ENCODE peak calls at places on chromosomes 1 and 21, in eight cellular contexts. X, Y, H, V, C, G, Q and M are unnamed samples.

GRCh38 chr1:10108948-10109347 is 76.2 kb downstream of the UBE4B start:
- DNase-seq in X (no peak), Y (no peak), H (no peak), V (no peak), C (no peak), G (no peak), Q (peak; percentile 18), M (no peak)

GRCh38 chr1:194225781-194226180 is 1039.4 kb upstream of the B3GALT2 start:
- DNase-seq in X (no peak), Y (no peak), H (no peak), V (no peak), C (no peak), G (no peak), Q (no peak), M (no peak)

GRCh38 chr1:157111396-157112165 is 12.0 kb upstream of the ETV3L start:
- DNase-seq in X (no peak), Y (no peak), H (no peak), V (no peak), C (no peak), G (no peak), Q (no peak), M (no peak)

GRCh38 chr1:201885531-201886075 is 3.1 kb upstream of the SHISA4 start:
- DNase-seq in X (peak; percentile 86), Y (no peak), H (no peak), V (peak; percentile 56), C (no peak), G (no peak), Q (peak; percentile 14), M (peak; percentile 87)

GRCh38 chr21:14353712-14354111 is 29.2 kb downstream of the HSPA13 start:
- DNase-seq in X (no peak), Y (no peak), H (no peak), V (no peak), C (no peak), G (no peak), Q (no peak), M (no peak)

GRCh38 chr1:21175324-21175669 is 1.4 kb downstream of the EIF4G3 start:
- DNase-seq in X (peak; percentile 54), Y (no peak), H (no peak), V (peak; percentile 27), C (peak; percentile 77), G (peak; percentile 72), Q (peak; percentile 70), M (no peak)

GRCh38 chr1:180849031-180849775 is 63.5 kb upstream of the KIAA1614 start:
- DNase-seq in X (no peak), Y (no peak), H (peak; percentile 12), V (no peak), C (no peak), G (no peak), Q (no peak), M (no peak)

GRCh38 chr1:183817576-183818288 is 12.8 kb downstream of the RGL1 start:
- DNase-seq in X (no peak), Y (no peak), H (no peak), V (no peak), C (no peak), G (no peak), Q (no peak), M (no peak)

GRCh38 chr1:15951341-15952153 is 24.4 kb downstream of the ZBTB17 start:
- DNase-seq in X (peak; percentile 50), Y (no peak), H (no peak), V (no peak), C (no peak), G (peak; percentile 66), Q (no peak), M (no peak)

GRCh38 chr1:76640092-76640491 is 227.2 kb upstream of the ST6GALNAC5 start:
- DNase-seq in X (no peak), Y (no peak), H (no peak), V (peak; percentile 11), C (no peak), G (no peak), Q (no peak), M (no peak)

GRCh38 chr1:41418868-41419583 is 57.8 kb downstream of the FOXO6 start:
- DNase-seq in X (peak; percentile 93), Y (peak; percentile 60), H (no peak), V (peak; percentile 84), C (no peak), G (peak; percentile 79), Q (no peak), M (peak; percentile 99)

GRCh38 chr1:156211243-156211642 is 1.6 kb upstream of the PMF1 start:
- DNase-seq in X (no peak), Y (no peak), H (no peak), V (no peak), C (no peak), G (no peak), Q (no peak), M (no peak)

DNA sequence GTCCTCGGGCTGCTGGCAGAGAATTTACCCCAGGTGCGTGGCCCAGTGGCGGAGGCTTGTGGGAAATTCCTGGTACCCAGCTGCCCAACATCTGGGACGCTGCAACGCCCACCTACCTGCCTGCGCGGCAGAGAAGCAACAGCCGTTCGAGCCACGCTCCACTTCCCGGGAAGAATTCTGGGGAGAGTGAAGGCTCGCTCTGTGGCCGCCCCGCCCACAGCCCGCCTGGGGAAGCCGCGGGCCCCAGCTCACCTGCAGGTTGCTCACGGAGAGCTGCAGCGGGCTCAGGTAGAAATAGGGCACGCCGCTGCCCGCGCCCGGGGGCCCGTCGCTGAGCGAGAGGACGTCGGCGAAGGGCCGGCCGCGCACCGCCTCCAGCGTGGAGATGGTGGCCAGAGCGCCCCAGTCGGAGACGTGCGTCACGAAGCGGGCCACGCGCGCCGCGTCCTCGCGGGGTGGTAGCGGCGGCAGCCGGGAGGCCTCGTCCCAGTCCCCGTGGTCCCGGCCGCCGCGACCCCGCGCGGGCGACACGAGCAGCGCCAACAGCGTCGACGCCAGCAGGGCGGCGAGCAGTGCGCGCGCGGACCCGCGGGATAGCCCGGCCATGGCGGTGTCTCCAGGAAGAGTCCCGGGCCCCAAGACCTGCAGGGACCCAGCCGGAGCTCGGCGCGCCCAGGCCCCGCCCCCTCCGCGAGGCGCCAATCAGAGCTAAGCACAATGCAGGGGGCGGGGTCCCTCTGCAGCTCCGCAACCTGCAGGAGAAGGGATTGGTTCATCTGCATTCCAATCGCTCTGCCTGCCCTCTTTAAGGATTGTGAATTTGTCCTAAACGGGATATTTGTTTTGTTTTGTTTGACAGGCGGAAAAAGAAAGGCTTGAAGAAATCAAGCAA is at the start of gene CREG1:
- DNase-seq in X (peak; percentile 96), Y (peak; percentile 92), H (peak; percentile 94), V (peak; percentile 78), C (peak; percentile 93), G (peak; percentile 97), Q (peak; percentile 97), M (peak; percentile 96)
- TF ChIP-seq POLR2A in X (peak; percentile 98), Y (peak; percentile 97), H (peak; percentile 84), V (no peak), C (peak; percentile 90), G (peak; percentile 51), Q (peak; percentile 81), M (peak; percentile 74)

GRCh38 chr1:151995774-151996173 is 2.1 kb upstream of the S100A10 start:
- DNase-seq in X (no peak), Y (no peak), H (no peak), V (peak; percentile 47), C (no peak), G (no peak), Q (no peak), M (no peak)

GRCh38 chr1:151994956-151995355 is 1.3 kb upstream of the S100A10 start:
- DNase-seq in X (peak; percentile 75), Y (peak; percentile 26), H (no peak), V (peak; percentile 98), C (no peak), G (no peak), Q (no peak), M (no peak)

GRCh38 chr1:151992345-151993083 is 1.1 kb downstream of the S100A10 start:
- DNase-seq in X (peak; percentile 87), Y (peak; percentile 74), H (no peak), V (peak; percentile 87), C (peak; percentile 39), G (peak; percentile 92), Q (peak; percentile 90), M (no peak)

GRCh38 chr1:151993084-151993733 is 450 bp downstream of the S100A10 start:
- DNase-seq in X (peak; percentile 46), Y (peak; percentile 28), H (peak; percentile 34), V (no peak), C (peak; percentile 42), G (peak; percentile 70), Q (peak; percentile 32), M (no peak)

GRCh38 chr1:151993734-151994496 is at the start of gene S100A10:
- DNase-seq in X (peak; percentile 78), Y (peak; percentile 79), H (no peak), V (peak; percentile 68), C (peak; percentile 77), G (peak; percentile 91), Q (peak; percentile 86), M (no peak)
- TF ChIP-seq POLR2A in X (peak; percentile 71), Y (peak; percentile 70), H (no peak), V (peak; percentile 69), C (peak; percentile 86), G (no peak), Q (no peak), M (peak; percentile 98)

DNA sequence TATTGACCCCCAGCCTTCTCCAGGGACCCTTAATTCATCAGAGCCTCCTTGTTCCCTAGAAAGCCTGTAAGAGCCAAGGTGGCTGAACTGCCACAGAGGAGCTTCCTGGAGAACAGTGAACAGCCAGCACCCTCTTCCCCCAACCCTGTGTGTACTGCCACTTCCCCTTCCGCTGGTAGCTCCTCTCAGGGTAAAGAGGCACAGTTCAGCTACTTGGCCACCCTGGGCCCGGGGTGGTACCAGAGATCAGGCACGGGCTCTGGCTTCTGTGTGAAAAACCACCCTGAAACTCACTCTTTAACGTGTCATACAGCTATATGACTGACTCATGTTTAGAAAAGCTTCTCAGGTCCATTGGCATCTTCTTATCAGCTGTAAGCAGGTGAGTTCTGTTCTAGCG is 22.3 kb downstream of the ARMH1 start:
- DNase-seq in X (no peak), Y (no peak), H (no peak), V (no peak), C (peak; percentile 65), G (no peak), Q (no peak), M (no peak)
- TF ChIP-seq POLR2A in X (no peak), Y (no peak), H (peak; percentile 21), V (no peak), C (no peak), G (no peak), Q (no peak), M (no peak)

GRCh38 chr1:247854899-247855545 is 2.0 kb upstream of the TRIM58 start:
- DNase-seq in X (no peak), Y (no peak), H (no peak), V (no peak), C (no peak), G (no peak), Q (no peak), M (no peak)
- TF ChIP-seq POLR2A in X (no peak), Y (no peak), H (no peak), V (no peak), C (no peak), G (no peak), Q (no peak), M (no peak)

DNA sequence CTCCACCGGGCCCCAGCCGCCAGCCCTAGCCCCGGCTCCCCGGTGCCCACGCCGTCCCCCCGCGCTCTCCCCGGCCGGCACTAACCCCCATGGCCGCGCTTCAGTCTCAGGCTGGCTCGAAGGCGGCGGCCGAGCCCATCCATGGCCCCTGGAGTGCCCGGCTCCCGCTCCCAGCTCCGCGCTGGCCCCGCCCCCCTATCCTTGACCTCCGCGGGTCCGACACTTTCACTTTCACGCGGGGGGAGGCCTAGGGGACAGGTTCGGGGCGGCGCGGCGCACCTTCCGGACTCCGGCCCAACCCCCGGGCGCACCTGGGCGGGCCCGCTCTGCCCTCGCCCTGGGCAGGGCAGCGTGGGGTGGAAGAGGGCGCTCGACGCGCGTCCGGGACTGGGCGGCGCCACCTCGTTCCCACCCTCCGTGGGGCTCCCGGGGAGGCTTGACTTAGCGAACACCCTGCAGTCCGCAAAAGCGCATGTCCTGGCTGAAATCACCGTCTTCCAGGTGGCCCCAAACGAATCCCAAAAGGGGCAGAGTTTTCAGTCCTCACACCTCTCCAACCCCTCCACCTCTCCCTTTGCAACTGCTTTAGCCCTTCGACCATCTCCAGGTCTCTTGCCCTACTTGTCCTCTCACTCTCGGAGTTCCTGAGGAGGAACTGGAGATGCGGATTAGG is 3.9 kb upstream of the DENND2D start:
- DNase-seq in X (peak; percentile 72), Y (no peak), H (peak; percentile 77), V (no peak), C (peak; percentile 83), G (no peak), Q (peak; percentile 46), M (no peak)
- TF ChIP-seq POLR2A in X (peak; percentile 51), Y (peak; percentile 45), H (peak; percentile 80), V (no peak), C (peak; percentile 63), G (peak; percentile 23), Q (no peak), M (no peak)